ENCODE peak calls at places on chromosomes 4 and X, in five cellular contexts. W is sigmoid colon, G is fibroblast of mammary gland, X is BE2C, Y is progenitor cell of endocrine pancreas. Z is an unnamed sample.

GRCh38 chrX:30713061-30713525 is 59.9 kb downstream of the GK start:
- DNase-seq in W (no peak), G (peak), X (peak), Y (peak), Z (peak)

GRCh38 chr4:110493521-110493920 is 17.6 kb downstream of the ENPEP start:
- DNase-seq in W (no peak), G (no peak), X (no peak), Y (no peak), Z (no peak)

GRCh38 chr4:56127698-56128097 is 179.0 kb downstream of the CEP135 start:
- DNase-seq in W (no peak), G (no peak), X (peak), Y (no peak), Z (no peak)

GRCh38 chr4:1715002-1715761 is 3.1 kb upstream of the SLBP start:
- DNase-seq in W (no peak), G (peak), X (no peak), Y (no peak), Z (no peak)

GRCh38 chr4:83109480-83110221 is 4.9 kb downstream of the PLAC8 start:
- DNase-seq in W (peak), G (peak), X (peak), Y (peak), Z (peak)

GRCh38 chrX:150196300-150196699 is 166.8 kb upstream of the MAMLD1 start:
- DNase-seq in W (no peak), G (no peak), X (no peak), Y (no peak), Z (no peak)

GRCh38 chr4:151719045-151719743 is 41.6 kb downstream of the GATB start:
- DNase-seq in W (no peak), G (no peak), X (no peak), Y (no peak), Z (no peak)

GRCh38 chrX:103398321-103398937 is 22.1 kb downstream of the BEX3 start:
- DNase-seq in W (no peak), G (peak), X (peak), Y (no peak), Z (no peak)

GRCh38 chrX:97446298-97446882 is 562.7 kb downstream of the RPA4 start:
- DNase-seq in W (no peak), G (peak), X (no peak), Y (no peak), Z (no peak)
- TF ChIP-seq CTCF in W (no peak), G (peak), X (peak), Y (peak), Z (peak)

GRCh38 chrX:10769165-10769564 is 148.8 kb upstream of the MID1 start:
- DNase-seq in W (no peak), G (peak), X (no peak), Y (no peak), Z (no peak)
- TF ChIP-seq CTCF in W (no peak), G (peak), X (peak), Y (peak), Z (no peak)

DNA sequence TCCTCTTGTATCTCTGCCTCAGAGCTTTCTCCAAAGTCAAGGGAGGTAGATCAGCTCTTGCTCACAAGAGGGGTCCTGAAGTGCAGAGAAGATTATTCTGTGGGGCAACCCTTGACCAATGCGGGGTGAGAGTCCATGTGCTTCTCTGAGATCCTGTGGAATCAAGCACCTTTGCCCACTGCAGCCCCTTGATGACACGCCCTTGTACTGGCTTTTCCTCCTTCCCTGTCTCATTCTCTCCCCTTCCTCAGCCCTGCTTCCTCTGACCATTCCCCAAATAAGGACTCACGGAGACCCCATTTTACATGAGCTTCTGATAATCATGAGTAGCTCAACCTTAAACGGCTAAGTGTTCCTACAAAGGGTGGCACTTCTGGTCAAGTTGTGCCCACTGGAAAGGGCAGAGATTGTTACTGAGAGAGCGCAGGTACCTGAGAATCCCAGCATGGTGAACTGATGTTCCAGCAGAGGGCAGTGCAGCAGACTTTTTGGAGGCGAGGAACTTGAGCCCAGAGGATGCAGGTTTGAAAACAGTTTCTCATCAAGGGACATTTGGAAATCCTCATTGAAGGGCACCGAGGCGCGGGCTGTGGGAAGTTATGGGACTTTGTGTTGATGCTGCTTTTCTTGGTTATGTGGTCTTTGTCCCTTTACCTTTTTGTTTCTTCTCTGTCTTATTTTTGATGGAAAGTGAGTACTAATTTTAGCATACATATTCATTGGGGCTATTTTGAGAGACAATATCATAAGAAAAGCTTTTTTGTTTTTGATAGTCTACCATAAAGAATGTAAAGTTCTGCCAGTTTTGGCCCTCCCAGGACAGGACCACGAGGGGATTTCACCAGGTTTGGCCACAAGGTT is 201.3 kb downstream of the RBM46 start:
- DNase-seq in W (no peak), G (peak), X (peak), Y (peak), Z (peak)
- TF ChIP-seq CTCF in W (peak), G (peak), X (peak), Y (peak), Z (peak)

GRCh38 chr4:128856246-128856645 is 46.7 kb downstream of the JADE1 start:
- DNase-seq in W (no peak), G (peak), X (no peak), Y (no peak), Z (no peak)
- TF ChIP-seq CTCF in W (no peak), G (no peak), X (no peak), Y (no peak), Z (no peak)

GRCh38 chr4:19348746-19349145 is 903.0 kb upstream of the SLIT2 start:
- DNase-seq in W (no peak), G (peak), X (no peak), Y (no peak), Z (no peak)
- TF ChIP-seq CTCF in W (no peak), G (no peak), X (no peak), Y (no peak), Z (no peak)

GRCh38 chr4:40547446-40548132 is 82.1 kb downstream of the RBM47 start:
- DNase-seq in W (no peak), G (peak), X (no peak), Y (no peak), Z (no peak)
- TF ChIP-seq CTCF in W (no peak), G (peak), X (no peak), Y (no peak), Z (no peak)

DNA sequence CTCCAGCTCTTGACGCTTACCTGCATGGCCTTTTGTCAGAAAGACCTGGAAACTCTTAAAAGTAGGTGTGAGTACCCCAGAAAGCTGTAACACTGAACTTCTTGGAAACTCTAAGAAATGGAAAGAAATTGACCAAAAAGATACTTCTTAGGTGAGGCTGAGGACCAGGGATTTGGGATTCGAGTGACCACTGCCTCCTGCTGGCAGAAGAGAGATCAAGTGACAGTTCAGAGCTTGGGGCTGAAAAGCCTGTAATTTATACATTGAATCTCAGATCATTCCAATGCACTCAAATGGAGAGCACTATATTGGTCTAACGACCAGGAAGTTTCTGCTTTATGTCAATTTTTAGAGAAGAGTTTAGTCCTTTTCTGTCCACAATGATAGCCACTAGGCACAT is 204.6 kb downstream of the PDGFRA start:
- DNase-seq in W (no peak), G (peak), X (no peak), Y (no peak), Z (no peak)
- TF ChIP-seq CTCF in W (no peak), G (peak), X (peak), Y (peak), Z (no peak)

DNA sequence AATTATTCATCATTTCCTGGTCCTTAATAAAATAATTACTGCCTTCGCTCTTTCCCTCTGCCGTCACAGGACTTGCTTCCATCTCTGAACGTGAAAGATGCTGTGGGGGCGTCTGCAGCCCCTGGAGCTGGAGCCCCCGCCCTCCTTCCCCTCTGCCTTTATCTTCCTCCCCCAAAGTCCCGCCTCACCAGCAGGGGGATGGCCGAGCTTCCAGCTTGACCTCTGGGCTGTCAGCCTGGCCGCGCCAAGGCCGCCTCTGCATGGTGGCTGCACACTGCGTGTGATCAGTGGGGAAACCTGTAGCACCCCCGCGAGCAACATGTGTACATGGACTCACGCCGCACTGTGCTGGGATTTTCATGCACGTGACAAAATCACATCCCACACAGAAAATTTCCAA is 26.4 kb upstream of the PSAPL1 start:
- DNase-seq in W (no peak), G (no peak), X (peak), Y (no peak), Z (no peak)
- TF ChIP-seq CTCF in W (no peak), G (no peak), X (peak), Y (no peak), Z (no peak)

DNA sequence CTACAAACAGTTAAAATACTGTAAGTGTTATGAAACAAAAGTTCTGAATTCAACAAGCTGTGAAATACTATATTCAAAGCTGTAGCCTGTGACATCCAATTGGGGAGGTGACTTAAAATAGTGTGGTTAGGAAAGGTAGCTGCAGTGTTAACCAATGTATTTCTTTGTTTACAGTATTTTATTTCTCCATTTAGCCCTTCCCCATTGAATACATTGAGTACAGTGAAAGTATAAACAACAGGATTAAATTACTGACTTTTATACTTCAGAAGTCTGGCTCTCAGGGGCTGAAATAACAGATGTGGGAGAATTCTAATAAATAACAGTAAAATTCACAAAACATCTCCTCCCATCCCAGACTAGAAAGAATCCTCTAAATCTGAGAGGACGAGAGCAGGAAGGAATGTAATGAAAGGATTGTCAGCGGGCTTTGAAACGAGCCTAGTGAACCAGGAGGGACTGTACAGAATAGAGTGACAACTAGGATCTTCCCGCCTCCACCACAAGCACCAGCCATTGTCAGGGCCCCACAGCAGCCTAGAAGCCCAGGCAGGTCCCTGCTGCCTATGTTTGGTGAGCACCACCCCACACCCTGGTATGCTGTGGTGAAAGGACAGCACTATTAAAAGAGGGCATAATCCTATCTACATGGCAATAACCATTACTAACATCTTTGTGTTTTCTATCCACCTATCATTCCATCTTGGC is 73.7 kb downstream of the SPCS3 start:
- DNase-seq in W (no peak), G (no peak), X (no peak), Y (no peak), Z (no peak)
- TF ChIP-seq CTCF in W (no peak), G (no peak), X (no peak), Y (no peak), Z (no peak)

DNA sequence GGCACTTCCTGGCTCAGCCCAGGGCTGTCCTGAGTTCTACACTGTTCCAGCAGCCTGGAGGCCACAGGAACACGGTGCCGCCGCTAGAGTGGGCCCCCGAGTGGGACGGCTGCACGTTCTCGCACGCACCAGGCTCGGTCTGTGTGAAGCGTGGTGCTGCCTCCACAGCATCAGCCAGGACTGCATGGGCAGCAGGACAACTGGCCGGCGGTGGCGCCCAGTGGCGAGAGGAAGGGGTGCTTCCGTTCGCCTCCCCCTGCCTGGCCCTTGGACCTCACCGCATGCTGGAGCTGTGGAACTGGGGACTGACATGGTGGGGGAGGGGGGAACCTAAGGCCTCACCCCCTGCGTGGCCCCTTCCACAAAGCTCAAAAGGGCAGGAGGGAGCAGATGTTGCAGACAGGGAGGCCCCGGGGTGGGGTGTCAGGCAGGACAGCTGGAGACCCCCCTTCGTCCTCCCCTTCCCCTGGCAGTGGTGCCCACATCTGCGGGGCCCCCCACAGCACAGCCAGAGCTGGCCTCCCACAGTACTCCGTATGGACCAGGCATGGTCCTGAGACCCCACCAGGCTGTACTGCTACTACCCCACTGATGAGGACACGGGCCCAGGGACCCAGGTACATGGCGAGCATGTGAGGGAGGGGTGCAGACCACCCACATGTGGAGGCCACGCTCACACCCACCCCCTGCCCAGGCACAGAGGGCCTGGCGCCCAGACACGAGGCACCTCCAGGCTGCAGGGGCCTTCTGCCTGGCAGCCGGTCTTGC is 58.5 kb downstream of the ACOX3 start:
- DNase-seq in W (no peak), G (no peak), X (no peak), Y (no peak), Z (no peak)
- TF ChIP-seq CTCF in W (no peak), G (no peak), X (no peak), Y (no peak), Z (no peak)